ENCODE peak calls at places on chromosomes 11 and 22, in ten cellular contexts. J, O, H, C, I, K, L, Z, Q and U are unnamed samples.

GRCh38 chr11:119991669-119992068 is 146.2 kb downstream of the TRIM29 start:
- DNase-seq in J (no peak), O (peak), H (no peak), C (no peak), I (no peak), K (no peak), L (no peak), Z (no peak), Q (no peak), U (no peak)

GRCh38 chr11:2199466-2200341 is 28.1 kb upstream of the TH start:
- DNase-seq in J (no peak), O (peak), H (no peak), C (no peak), I (no peak), K (no peak), L (no peak), Z (no peak), Q (no peak), U (no peak)

GRCh38 chr11:62124186-62125113 is 639 bp downstream of the INCENP start:
- DNase-seq in J (peak), O (no peak), H (no peak), C (no peak), I (no peak), K (peak), L (no peak), Z (peak), Q (peak), U (peak)

GRCh38 chr22:45344339-45344738 is 34.6 kb downstream of the FAM118A start:
- DNase-seq in J (no peak), O (no peak), H (no peak), C (no peak), I (no peak), K (peak), L (no peak), Z (no peak), Q (peak), U (no peak)

GRCh38 chr11:72924568-72925190 is 110.5 kb downstream of the ATG16L2 start:
- DNase-seq in J (peak), O (no peak), H (peak), C (no peak), I (no peak), K (peak), L (no peak), Z (peak), Q (peak), U (peak)

GRCh38 chr22:26800858-26801257 is 143.5 kb downstream of the MIAT start:
- DNase-seq in J (no peak), O (no peak), H (no peak), C (no peak), I (no peak), K (peak), L (peak), Z (no peak), Q (no peak), U (no peak)

GRCh38 chr11:13939952-13940610 is 22.4 kb upstream of the SPON1 start:
- DNase-seq in J (no peak), O (no peak), H (no peak), C (no peak), I (no peak), K (peak), L (no peak), Z (no peak), Q (no peak), U (peak)

GRCh38 chr22:49738566-49738965 is 89.1 kb downstream of the BRD1 start:
- DNase-seq in J (no peak), O (peak), H (no peak), C (no peak), I (no peak), K (no peak), L (no peak), Z (no peak), Q (no peak), U (no peak)

GRCh38 chr11:66340596-66341501 is 4.1 kb downstream of the BRMS1 start:
- DNase-seq in J (no peak), O (peak), H (no peak), C (no peak), I (no peak), K (no peak), L (no peak), Z (no peak), Q (no peak), U (no peak)

GRCh38 chr11:128686045-128686741 is 7.7 kb upstream of the FLI1 start:
- DNase-seq in J (no peak), O (peak), H (peak), C (no peak), I (no peak), K (peak), L (no peak), Z (no peak), Q (no peak), U (no peak)

GRCh38 chr11:69437001-69437875 is 44.2 kb upstream of the LINC01488 start:
- DNase-seq in J (peak), O (peak), H (no peak), C (no peak), I (no peak), K (peak), L (no peak), Z (no peak), Q (peak), U (peak)